ENCODE peak calls at places on chromosomes 16 and 17, in four cellular contexts. P, F, K and Y are unnamed samples.

GRCh38 chr16:25493136-25493811 is 198.5 kb upstream of the HS3ST4 start:
- DNase-seq in F (no peak), P (no peak), K (no peak), Y (no peak)

GRCh38 chr16:11072420-11073153 is 128.2 kb downstream of the CLEC16A start:
- DNase-seq in K (no peak), F (no peak), P (no peak), Y (no peak)

GRCh38 chr16:81505011-81505660 is 60.5 kb downstream of the CMIP start:
- DNase-seq in F (no peak), P (no peak), K (no peak), Y (no peak)

GRCh38 chr17:28747046-28747691 is 3.4 kb downstream of the TRAF4 start:
- DNase-seq in K (no peak), F (no peak), P (no peak), Y (no peak)

GRCh38 chr16:29868396-29868795 is 5.4 kb upstream of the CDIPT start:
- DNase-seq in P (no peak), F (no peak), K (no peak), Y (no peak)

GRCh38 chr16:81616321-81617020 is 162.6 kb upstream of the PLCG2 start:
- DNase-seq in K (peak; percentile 74), F (no peak), P (no peak), Y (no peak)

GRCh38 chr16:88074041-88074440 is 122.8 kb downstream of the BANP start:
- DNase-seq in K (no peak), F (no peak), P (no peak), Y (no peak)

GRCh38 chr16:29312835-29313558 is 93.5 kb downstream of the NPIPB11 start:
- DNase-seq in K (no peak), F (no peak), P (no peak), Y (no peak)

GRCh38 chr17:18198530-18198929 is 14.9 kb downstream of the ALKBH5 start:
- DNase-seq in F (no peak), P (no peak), K (no peak), Y (no peak)

GRCh38 chr16:19822534-19822933 is 62.1 kb downstream of the GPRC5B start:
- DNase-seq in P (peak; percentile 43), F (no peak), K (no peak), Y (no peak)

GRCh38 chr16:88624977-88625576 is 13.3 kb upstream of the IL17C start:
- DNase-seq in F (no peak), K (no peak), P (no peak), Y (no peak)

DNA sequence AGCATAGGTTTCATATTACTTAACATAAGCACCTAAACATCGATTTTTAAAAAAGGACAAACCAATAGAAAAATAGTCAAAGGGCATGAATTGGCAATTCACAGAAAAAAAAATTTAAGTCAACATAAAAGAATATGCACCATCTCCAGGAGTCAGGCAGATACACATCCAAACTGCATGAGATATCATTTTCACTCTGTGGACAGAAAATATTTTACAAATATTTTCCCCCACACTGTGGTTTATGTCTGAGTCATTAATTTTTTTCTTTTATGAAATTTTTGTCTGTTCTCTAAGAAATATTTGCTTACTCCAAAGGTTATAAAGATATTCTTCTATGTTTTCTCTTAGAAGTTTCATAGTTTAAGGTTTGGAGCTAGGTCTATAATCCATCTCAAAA is 74.4 kb upstream of the DNAH17 start:
- DNase-seq in P (no peak), K (no peak), F (no peak), Y (no peak)
- H3K27me3 ChIP-seq in P (peaks cover 23% of the 10 kb centered on the region), K (no peaks in the 10 kb centered on the region), F (no peaks in the 10 kb centered on the region), Y (no peaks in the 10 kb centered on the region)

DNA sequence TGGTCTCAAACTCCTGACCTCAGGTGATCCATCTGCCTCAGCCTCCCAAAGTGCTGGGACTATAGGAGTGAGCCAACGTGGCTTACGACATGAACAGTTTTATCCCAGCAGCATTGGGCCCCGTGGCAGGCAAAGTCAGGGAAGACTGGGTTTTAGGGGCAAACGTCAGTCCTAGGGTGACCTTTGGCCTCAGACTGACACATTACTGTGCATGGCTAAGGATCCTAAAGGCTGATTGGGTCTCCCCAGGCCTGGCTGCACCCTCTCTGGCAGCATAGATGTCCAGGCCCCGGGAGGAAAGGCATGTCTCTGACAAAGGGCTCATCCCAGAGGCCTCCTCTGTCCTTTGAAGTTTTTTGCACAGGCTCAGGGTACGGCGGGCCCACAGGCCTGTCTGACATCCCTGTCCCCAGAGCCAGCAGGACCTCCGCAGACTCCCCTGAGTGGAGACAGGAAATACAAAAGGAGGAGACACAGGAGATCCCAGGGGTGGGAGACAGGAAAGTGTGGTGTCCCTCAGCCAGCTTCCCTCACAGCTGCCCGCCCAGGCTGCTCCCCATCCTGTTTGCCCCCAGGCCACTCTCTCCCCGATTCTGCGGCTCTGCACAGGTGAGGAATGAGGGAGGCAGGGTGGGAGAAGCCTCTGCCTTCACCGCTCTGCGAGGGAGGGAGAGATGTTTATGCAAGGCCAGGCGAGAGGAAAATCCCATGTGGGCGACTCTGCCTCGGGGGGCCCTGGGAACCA is 54.5 kb upstream of the MTSS2 start:
- DNase-seq in F (no peak), P (no peak), K (no peak), Y (no peak)
- TF ChIP-seq CTCF in F (no peak), P (no peak), K (no peak), Y (no peak)

DNA sequence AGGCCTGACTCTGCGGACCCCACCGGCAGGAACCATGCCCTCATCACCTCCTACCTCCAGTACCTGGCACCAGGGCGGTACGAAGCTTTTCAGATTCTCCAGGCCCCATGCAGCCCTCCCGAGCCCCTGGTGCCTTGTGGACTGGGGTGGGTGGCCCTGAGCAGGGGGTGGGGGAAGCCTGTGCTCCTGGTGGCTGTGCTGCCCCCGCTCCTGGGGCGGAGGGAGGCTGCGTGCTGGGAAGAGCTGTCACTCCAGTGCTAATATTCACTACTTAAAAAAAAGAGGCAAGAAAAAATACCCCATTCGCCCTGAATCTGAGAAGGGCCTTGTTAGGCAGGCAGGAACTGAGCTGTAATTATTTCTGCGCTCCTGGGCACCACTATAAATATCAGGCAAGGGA is 111.8 kb downstream of the ENGASE start:
- DNase-seq in K (no peak), F (no peak), P (no peak), Y (no peak)
- H3K27me3 ChIP-seq in K (peaks cover 97% of the 10 kb centered on the region), F (no peaks in the 10 kb centered on the region), P (peaks cover 30% of the 10 kb centered on the region), Y (peaks cover 8% of the 10 kb centered on the region)

GRCh38 chr17:38917259-38917658 is 8.2 kb upstream of the LASP1NB start:
- DNase-seq in F (no peak), P (no peak), K (no peak), Y (no peak)
- TF ChIP-seq CTCF in F (no peak), P (peak; percentile 15), K (no peak), Y (no peak)